ENCODE peak calls at places on chromosomes 1 and 21, in seven cellular contexts. D, S, Y, V, F, I and L are unnamed samples.

GRCh38 chr1:201911827-201912571 is 23.3 kb downstream of the SHISA4 start:
- DNase-seq in F (no peak), S (no peak), V (no peak), Y (no peak), I (no peak), D (no peak), L (no peak)

GRCh38 chr1:1322418-1322817 is 2.0 kb downstream of the INTS11 start:
- DNase-seq in I (no peak), V (no peak), D (no peak), S (no peak), Y (no peak), F (no peak), L (no peak)

GRCh38 chr1:158654570-158654969 is 31.9 kb downstream of the SPTA1 start:
- DNase-seq in F (no peak), Y (no peak), V (no peak), D (no peak), S (no peak), I (no peak), L (peak)

GRCh38 chr1:25502957-25503356 is 40.4 kb upstream of the LDLRAP1 start:
- DNase-seq in I (peak), F (no peak), Y (no peak), S (peak), D (no peak), V (no peak), L (no peak)

GRCh38 chr1:221963742-221964141 is 221.9 kb upstream of the DUSP10 start:
- DNase-seq in Y (no peak), D (no peak), S (no peak), I (no peak), F (no peak), V (no peak), L (no peak)

GRCh38 chr1:172637522-172637921 is 21.4 kb upstream of the FASLG start:
- DNase-seq in V (no peak), I (peak), D (no peak), F (no peak), S (peak), Y (no peak), L (no peak)

GRCh38 chr1:81949421-81949820 is 148.7 kb downstream of the ADGRL2 start:
- DNase-seq in I (no peak), Y (no peak), D (peak), V (no peak), F (no peak), S (no peak), L (no peak)

GRCh38 chr1:119603695-119604094 is 44.4 kb downstream of the ZNF697 start:
- DNase-seq in D (no peak), I (no peak), Y (no peak), S (no peak), V (no peak), F (no peak), L (no peak)

GRCh38 chr1:218938259-218938658 is 235.4 kb upstream of the LYPLAL1 start:
- DNase-seq in D (no peak), V (no peak), Y (no peak), I (no peak), F (no peak), S (peak), L (no peak)

GRCh38 chr1:173267453-173267945 is 60.4 kb upstream of the TNFSF4 start:
- DNase-seq in I (peak), V (no peak), Y (no peak), D (no peak), S (peak), F (no peak), L (no peak)

GRCh38 chr1:29237906-29238600 is 1.7 kb downstream of the PTPRU start:
- DNase-seq in Y (peak), V (no peak), F (no peak), S (peak), D (no peak), I (no peak), L (peak)

GRCh38 chr1:155318082-155318481 is 2.6 kb upstream of the RUSC1 start:
- DNase-seq in Y (no peak), S (no peak), F (no peak), I (no peak), V (no peak), D (no peak), L (no peak)

GRCh38 chr1:8015036-8015808 is 10.9 kb downstream of the ERRFI1 start:
- DNase-seq in I (peak), V (no peak), Y (no peak), D (peak), F (peak), S (peak), L (peak)

GRCh38 chr1:42730988-42731387 is 9.0 kb downstream of the CLDN19 start:
- DNase-seq in Y (no peak), V (no peak), D (no peak), I (no peak), F (peak), S (peak), L (no peak)

GRCh38 chr1:45864124-45864721 is 60.8 kb downstream of the MAST2 start:
- DNase-seq in S (no peak), I (no peak), D (no peak), Y (no peak), V (no peak), F (no peak), L (no peak)

GRCh38 chr1:222909586-222909985 is 94.7 kb downstream of the DISP1 start:
- DNase-seq in V (no peak), I (peak), S (peak), D (no peak), Y (no peak), F (no peak), L (no peak)

GRCh38 chr1:71047635-71048607 is at the start of gene PTGER3:
- DNase-seq in S (no peak), D (peak), I (no peak), V (no peak), Y (peak), F (peak), L (peak)

GRCh38 chr1:7407547-7407895 is 363.6 kb upstream of the VAMP3 start:
- DNase-seq in Y (peak), S (no peak), F (no peak), D (no peak), V (no peak), I (no peak), L (no peak)

GRCh38 chr1:6157528-6158174 is 22.5 kb downstream of the CHD5 start:
- DNase-seq in I (peak), D (no peak), V (no peak), Y (no peak), S (no peak), F (no peak), L (no peak)

GRCh38 chr1:40344597-40344996 is 27.5 kb upstream of the COL9A2 start:
- DNase-seq in S (peak), V (no peak), F (peak), I (peak), D (no peak), Y (no peak), L (no peak)

GRCh38 chr1:177130426-177130825 is 34.1 kb downstream of the ASTN1 start:
- DNase-seq in S (no peak), V (no peak), F (no peak), I (no peak), Y (no peak), D (no peak), L (no peak)

GRCh38 chr1:54542120-54542961 is 5.7 kb upstream of the ACOT11 start:
- DNase-seq in Y (peak), I (peak), S (peak), V (no peak), F (peak), D (peak), L (no peak)

GRCh38 chr1:35476099-35476674 is 81.0 kb downstream of the KIAA0319L start:
- DNase-seq in S (no peak), I (peak), V (no peak), D (no peak), F (no peak), Y (no peak), L (no peak)

GRCh38 chr1:12469990-12470389 is 148.0 kb downstream of the DHRS3 start:
- DNase-seq in I (no peak), D (peak), Y (no peak), F (no peak), V (no peak), S (no peak), L (no peak)

GRCh38 chr1:143694085-143694484 is 277.7 kb downstream of the FAM72C start:
- DNase-seq in F (no peak), I (no peak), D (no peak), Y (no peak), V (no peak), S (no peak), L (no peak)

GRCh38 chr1:43015269-43015668 is 56.6 kb upstream of the SLC2A1 start:
- DNase-seq in D (no peak), S (no peak), F (no peak), I (no peak), Y (no peak), V (no peak), L (no peak)

GRCh38 chr21:34335316-34335715 is 28.5 kb upstream of the KCNE2 start:
- DNase-seq in I (no peak), Y (no peak), F (no peak), D (no peak), S (peak), V (no peak), L (no peak)

GRCh38 chr1:231395051-231395995 is 26.8 kb downstream of the EGLN1 start:
- DNase-seq in S (peak), D (no peak), F (peak), Y (no peak), V (no peak), I (peak), L (peak)

GRCh38 chr1:172778461-172779455 is 119.9 kb downstream of the FASLG start:
- DNase-seq in I (no peak), V (no peak), S (peak), D (no peak), F (peak), Y (no peak), L (no peak)

GRCh38 chr21:30882907-30883597 is 1.7 kb upstream of the KRTAP11-1 start:
- DNase-seq in S (no peak), D (no peak), F (no peak), I (no peak), Y (no peak), V (no peak), L (no peak)

GRCh38 chr1:29438991-29439390 is 202.7 kb downstream of the PTPRU start:
- DNase-seq in Y (peak), S (no peak), D (no peak), I (no peak), V (no peak), F (no peak), L (no peak)

GRCh38 chr1:203264052-203264501 is 34.6 kb upstream of the CHIT1 start:
- DNase-seq in V (no peak), Y (no peak), S (peak), D (no peak), F (no peak), I (no peak), L (no peak)

GRCh38 chr1:103459385-103459784 is 66.1 kb upstream of the RNPC3 start:
- DNase-seq in D (no peak), Y (no peak), V (no peak), I (no peak), F (no peak), S (peak), L (no peak)

GRCh38 chr1:239321877-239322276 is 64.5 kb upstream of the CHRM3 start:
- DNase-seq in Y (no peak), S (no peak), D (no peak), F (no peak), V (no peak), I (no peak), L (no peak)

GRCh38 chr1:32489774-32490454 is 25.0 kb downstream of the ZBTB8B start:
- DNase-seq in S (no peak), Y (no peak), D (no peak), F (no peak), V (no peak), I (no peak), L (no peak)

GRCh38 chr1:92960395-92961130 is 699 bp downstream of the DIPK1A start:
- DNase-seq in F (peak), Y (no peak), I (peak), V (no peak), D (peak), S (peak), L (peak)

GRCh38 chr1:29282924-29283803 is 46.8 kb downstream of the PTPRU start:
- DNase-seq in S (peak), D (no peak), V (no peak), F (no peak), I (peak), Y (peak), L (no peak)

GRCh38 chr1:44512313-44512885 is 107.3 kb downstream of the RNF220 start:
- DNase-seq in D (no peak), F (no peak), I (no peak), Y (no peak), V (no peak), S (no peak), L (no peak)

GRCh38 chr1:54298284-54299033 is 98.5 kb downstream of the MRPL37 start:
- DNase-seq in S (peak), V (no peak), I (peak), F (no peak), D (no peak), Y (no peak), L (peak)

GRCh38 chr1:24309762-24310485 is 9.2 kb upstream of the GRHL3 start:
- DNase-seq in Y (no peak), V (no peak), F (no peak), S (no peak), I (peak), D (no peak), L (no peak)